ENCODE peak calls at places on chromosomes 13 and 19, in seven cellular contexts. Z is stimulated activated CD4-positive, alpha-beta T cell treated with anti-CD3 and anti-CD28 coated beads, Interleukin-12 subunit alpha, Interleukin-12 subunit beta, amount 100 ng/mL, for 4 hours; Q is thoracic aorta; Y is HuH-7.5; V is NCI-H1092 treated with DMSO at 0.1 percent for 48 hours; G is HCEC 1CT; I is AG04450. C is an unnamed sample.

GRCh38 chr19:33905937-33906577 is 109.4 kb downstream of the KCTD15 start:
- DNase-seq in Y (no peak), G (no peak), Q (no peak), Z (no peak), I (no peak), V (no peak), C (no peak)

GRCh38 chr13:85255978-85256377 is 543.2 kb downstream of the SLITRK6 start:
- DNase-seq in Z (no peak), G (no peak), Y (no peak), Q (no peak), V (no peak), I (no peak), C (no peak)

GRCh38 chr13:42420304-42420703 is 148.4 kb downstream of the AKAP11 start:
- DNase-seq in G (no peak), V (no peak), Z (peak), Q (no peak), I (no peak), Y (no peak), C (no peak)

GRCh38 chr19:49894011-49894664 is 2.5 kb downstream of the IL4I1 start:
- DNase-seq in G (no peak), Q (no peak), Z (no peak), V (no peak), I (no peak), Y (no peak), C (no peak)

GRCh38 chr13:28339419-28339818 is 155.5 kb downstream of the FLT1 start:
- DNase-seq in I (peak), Y (no peak), G (peak), Q (no peak), V (no peak), Z (no peak), C (peak)

GRCh38 chr13:77067519-77067918 is 40.6 kb upstream of the FBXL3 start:
- DNase-seq in G (no peak), Q (no peak), I (no peak), Z (no peak), Y (no peak), V (no peak), C (no peak)

GRCh38 chr19:45315304-45315703 is 7.4 kb downstream of the CKM start:
- DNase-seq in Q (no peak), V (no peak), Y (no peak), G (no peak), I (no peak), Z (no peak), C (no peak)

GRCh38 chr13:22596157-22596863 is 584.5 kb upstream of the SGCG start:
- DNase-seq in G (no peak), I (no peak), Y (no peak), Q (no peak), Z (no peak), V (no peak), C (no peak)

GRCh38 chr13:48042889-48043288 is 5.4 kb downstream of the NUDT15 start:
- DNase-seq in V (no peak), I (no peak), Q (no peak), Z (no peak), Y (no peak), G (no peak), C (no peak)

GRCh38 chr13:81487151-81487550 is 1146.2 kb upstream of the SPRY2 start:
- DNase-seq in I (no peak), Y (peak), G (peak), V (peak), Q (no peak), Z (no peak), C (peak)

GRCh38 chr13:66492479-66492878 is 737.7 kb downstream of the PCDH9 start:
- DNase-seq in V (no peak), Y (no peak), I (no peak), G (no peak), Z (no peak), Q (no peak), C (peak)

GRCh38 chr13:110734561-110734960 is 21.1 kb downstream of the ING1 start:
- DNase-seq in V (no peak), Y (no peak), Z (no peak), Q (no peak), G (no peak), I (no peak), C (no peak)

GRCh38 chr19:16259385-16260159 is 61.9 kb downstream of the AP1M1 start:
- DNase-seq in Q (no peak), I (no peak), Z (no peak), G (no peak), Y (no peak), V (no peak), C (no peak)

GRCh38 chr13:112450118-112450517 is 74.0 kb downstream of the SPACA7 start:
- DNase-seq in Q (no peak), Y (no peak), V (no peak), Z (no peak), G (no peak), I (no peak), C (no peak)

GRCh38 chr19:40271706-40272105 is 13.4 kb downstream of the AKT2 start:
- DNase-seq in I (no peak), V (no peak), Q (no peak), Y (no peak), G (no peak), Z (no peak), C (no peak)

GRCh38 chr19:55081773-55082022 is 6.0 kb downstream of the EPS8L1 start:
- DNase-seq in V (no peak), Y (no peak), I (no peak), Z (no peak), G (no peak), Q (no peak), C (no peak)

GRCh38 chr13:105806335-105806920 is 729.0 kb downstream of the EFNB2 start:
- DNase-seq in Y (no peak), I (no peak), Q (no peak), Z (no peak), G (no peak), V (no peak), C (no peak)

GRCh38 chr13:29844441-29844840 is 6.0 kb downstream of the UBL3 start:
- DNase-seq in G (no peak), Q (no peak), V (no peak), Y (no peak), Z (no peak), I (no peak), C (peak)

C was measured in ELR.